ENCODE peak calls at places on chromosomes 2 and 18, in five cellular contexts. One of them, this sample, is unnamed.

GRCh38 chr2:180733330-180733729 is 247.1 kb upstream of the UBE2E3 start:
- DNase-seq in heart right ventricle: no peak
- DNase-seq in GM23248: no peak
- DNase-seq in stomach: no peak
- DNase-seq in AG04450: no peak
- DNase-seq in this sample: no peak

GRCh38 chr2:231930601-231931281 is 4.5 kb upstream of the NPPC start:
- DNase-seq in heart right ventricle: peak; percentile 78
- DNase-seq in GM23248: no peak
- DNase-seq in stomach: peak; percentile 16
- DNase-seq in AG04450: no peak
- DNase-seq in this sample: peak; percentile 86

GRCh38 chr2:101971836-101972235 is 19.9 kb upstream of the IL1R2 start:
- DNase-seq in heart right ventricle: no peak
- DNase-seq in GM23248: peak; percentile 27
- DNase-seq in stomach: no peak
- DNase-seq in AG04450: no peak
- DNase-seq in this sample: no peak

GRCh38 chr2:217695033-217695520 is 307.7 kb downstream of the TNS1 start:
- DNase-seq in heart right ventricle: no peak
- DNase-seq in GM23248: peak; percentile 99
- DNase-seq in stomach: no peak
- DNase-seq in AG04450: peak; percentile 87
- DNase-seq in this sample: no peak

GRCh38 chr2:40048506-40048905 is 269.4 kb upstream of the THUMPD2 start:
- DNase-seq in heart right ventricle: no peak
- DNase-seq in GM23248: no peak
- DNase-seq in stomach: no peak
- DNase-seq in AG04450: no peak
- DNase-seq in this sample: no peak

GRCh38 chr2:207515671-207516070 is 14.1 kb upstream of the CREB1 start:
- DNase-seq in heart right ventricle: no peak
- DNase-seq in GM23248: peak; percentile 40
- DNase-seq in stomach: no peak
- DNase-seq in AG04450: no peak
- DNase-seq in this sample: no peak

GRCh38 chr2:240350696-240351087 is 84.8 kb upstream of the GPC1 start:
- DNase-seq in heart right ventricle: no peak
- DNase-seq in GM23248: peak; percentile 33
- DNase-seq in stomach: no peak
- DNase-seq in AG04450: no peak
- DNase-seq in this sample: peak; percentile 48

GRCh38 chr18:61922435-61922834 is 29.6 kb upstream of the RNF152 start:
- DNase-seq in heart right ventricle: no peak
- DNase-seq in GM23248: peak; percentile 52
- DNase-seq in stomach: no peak
- DNase-seq in AG04450: no peak
- DNase-seq in this sample: no peak

GRCh38 chr2:156191547-156191946 is 141.0 kb downstream of the NR4A2 start:
- DNase-seq in heart right ventricle: no peak
- DNase-seq in GM23248: no peak
- DNase-seq in stomach: no peak
- DNase-seq in AG04450: no peak
- DNase-seq in this sample: no peak

GRCh38 chr2:189092936-189093335 is 86.6 kb downstream of the COL5A2 start:
- DNase-seq in heart right ventricle: peak; percentile 30
- DNase-seq in GM23248: peak; percentile 93
- DNase-seq in stomach: no peak
- DNase-seq in AG04450: no peak
- DNase-seq in this sample: peak; percentile 78

GRCh38 chr2:1348789-1349188 is 64.5 kb upstream of the TPO start:
- DNase-seq in heart right ventricle: no peak
- DNase-seq in GM23248: no peak
- DNase-seq in stomach: no peak
- DNase-seq in AG04450: no peak
- DNase-seq in this sample: no peak

GRCh38 chr2:65313954-65314256 is 86.3 kb downstream of the ACTR2 start:
- DNase-seq in heart right ventricle: no peak
- DNase-seq in GM23248: no peak
- DNase-seq in stomach: no peak
- DNase-seq in AG04450: no peak
- DNase-seq in this sample: no peak

GRCh38 chr2:74014813-74015212 is 30.1 kb downstream of the TET3 start:
- DNase-seq in heart right ventricle: no peak
- DNase-seq in GM23248: no peak
- DNase-seq in stomach: no peak
- DNase-seq in AG04450: no peak
- DNase-seq in this sample: no peak

GRCh38 chr2:7792031-7792651 is 874.9 kb downstream of the RNF144A start:
- DNase-seq in heart right ventricle: no peak
- DNase-seq in GM23248: no peak
- DNase-seq in stomach: peak; percentile 72
- DNase-seq in AG04450: no peak
- DNase-seq in this sample: no peak

GRCh38 chr2:60530228-60530627 is 23.2 kb downstream of the BCL11A start:
- DNase-seq in heart right ventricle: no peak
- DNase-seq in GM23248: no peak
- DNase-seq in stomach: peak; percentile 77
- DNase-seq in AG04450: no peak
- DNase-seq in this sample: peak; percentile 29

GRCh38 chr2:35822716-35823115 is 532.9 kb upstream of the CRIM1 start:
- DNase-seq in heart right ventricle: no peak
- DNase-seq in GM23248: no peak
- DNase-seq in stomach: no peak
- DNase-seq in AG04450: no peak
- DNase-seq in this sample: no peak

GRCh38 chr2:201344663-201345366 is 12.3 kb downstream of the FLACC1 start:
- DNase-seq in heart right ventricle: no peak
- DNase-seq in GM23248: no peak
- DNase-seq in stomach: no peak
- DNase-seq in AG04450: no peak
- DNase-seq in this sample: no peak

GRCh38 chr2:193240752-193241151 is 1046.0 kb upstream of the TMEFF2 start:
- DNase-seq in heart right ventricle: no peak
- DNase-seq in GM23248: peak; percentile 7
- DNase-seq in stomach: no peak
- DNase-seq in AG04450: no peak
- DNase-seq in this sample: no peak

GRCh38 chr2:238359403-238359802 is 39.1 kb downstream of the TRAF3IP1 start:
- DNase-seq in heart right ventricle: no peak
- DNase-seq in GM23248: no peak
- DNase-seq in stomach: no peak
- DNase-seq in AG04450: no peak
- DNase-seq in this sample: no peak

GRCh38 chr2:219125886-219126270 is 34.7 kb downstream of the NHEJ1 start:
- DNase-seq in heart right ventricle: no peak
- DNase-seq in GM23248: peak; percentile 39
- DNase-seq in stomach: no peak
- DNase-seq in AG04450: no peak
- DNase-seq in this sample: no peak

DNA sequence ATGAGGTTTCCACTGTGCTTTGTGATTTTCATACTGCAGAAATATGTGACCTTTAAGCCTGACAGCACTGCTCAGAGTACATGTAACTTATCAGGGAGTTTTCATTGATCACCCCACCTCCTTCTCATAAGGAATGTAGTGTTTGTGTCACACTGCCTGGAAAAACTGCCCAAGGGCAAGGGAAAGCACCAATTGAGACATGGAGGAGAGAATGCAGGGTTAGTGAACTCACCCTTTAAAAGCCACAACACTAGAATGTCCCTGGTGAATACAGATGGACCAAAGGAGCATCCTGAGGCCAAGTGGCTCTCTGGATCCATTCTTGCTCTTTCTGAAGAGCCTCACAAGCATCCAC is 147.2 kb upstream of the SPATS2L start:
- DNase-seq in heart right ventricle: no peak
- DNase-seq in GM23248: no peak
- DNase-seq in stomach: no peak
- DNase-seq in AG04450: no peak
- DNase-seq in this sample: no peak
- H3K27ac ChIP-seq in heart right ventricle: no peak overlapping the region
- H3K27ac ChIP-seq in GM23248: no peak overlapping the region
- H3K27ac ChIP-seq in stomach: no peak overlapping the region
- H3K27ac ChIP-seq in AG04450: no peak overlapping the region
- H3K27ac ChIP-seq in this sample: no peak overlapping the region

DNA sequence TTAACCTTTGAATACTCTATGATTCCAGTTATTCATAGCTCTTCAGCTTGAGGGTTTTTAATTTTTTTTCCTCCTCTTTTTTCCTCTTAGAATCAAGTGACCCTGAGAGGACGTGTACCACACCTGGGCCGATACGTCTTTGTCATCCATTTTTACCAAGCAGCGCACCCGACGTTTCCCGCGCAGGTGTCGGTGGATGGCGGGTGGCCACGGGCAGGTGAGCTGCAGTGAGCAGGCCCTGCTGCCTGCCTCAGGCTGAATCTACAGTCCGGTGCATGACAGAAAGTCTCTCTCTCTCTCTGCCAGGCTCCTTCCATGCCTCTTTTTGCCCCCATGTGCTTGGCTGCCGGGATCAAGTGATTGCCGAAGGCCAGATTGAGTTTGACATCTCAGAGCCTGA is 153.1 kb downstream of the LAMA3 start:
- DNase-seq in heart right ventricle: no peak
- DNase-seq in GM23248: no peak
- DNase-seq in stomach: no peak
- DNase-seq in AG04450: no peak
- DNase-seq in this sample: no peak
- H3K4me3 ChIP-seq in heart right ventricle: no peak overlapping the region
- H3K4me3 ChIP-seq in GM23248: no peak overlapping the region
- H3K4me3 ChIP-seq in stomach: no peak overlapping the region
- H3K4me3 ChIP-seq in AG04450: no peak overlapping the region
- H3K4me3 ChIP-seq in this sample: no peak overlapping the region

GRCh38 chr18:37179384-37179783 is 350.5 kb downstream of the KIAA1328 start:
- DNase-seq in heart right ventricle: no peak
- DNase-seq in GM23248: no peak
- DNase-seq in stomach: peak; percentile 55
- DNase-seq in AG04450: no peak
- DNase-seq in this sample: no peak

GRCh38 chr18:37180086-37180485 is 351.2 kb downstream of the KIAA1328 start:
- DNase-seq in heart right ventricle: no peak
- DNase-seq in GM23248: no peak
- DNase-seq in stomach: no peak
- DNase-seq in AG04450: no peak
- DNase-seq in this sample: no peak

GRCh38 chr18:37170984-37171383 is 342.1 kb downstream of the KIAA1328 start:
- DNase-seq in heart right ventricle: no peak
- DNase-seq in GM23248: no peak
- DNase-seq in stomach: no peak
- DNase-seq in AG04450: no peak
- DNase-seq in this sample: no peak

GRCh38 chr18:37175727-37176126 is 346.8 kb downstream of the KIAA1328 start:
- DNase-seq in heart right ventricle: no peak
- DNase-seq in GM23248: no peak
- DNase-seq in stomach: no peak
- DNase-seq in AG04450: no peak
- DNase-seq in this sample: no peak

GRCh38 chr18:37176307-37176934 is 347.5 kb downstream of the KIAA1328 start:
- DNase-seq in heart right ventricle: no peak
- DNase-seq in GM23248: no peak
- DNase-seq in stomach: no peak
- DNase-seq in AG04450: no peak
- DNase-seq in this sample: no peak
- H3K27ac ChIP-seq in heart right ventricle: no peak overlapping the region
- H3K27ac ChIP-seq in GM23248: no peak overlapping the region
- H3K27ac ChIP-seq in stomach: no peak overlapping the region
- H3K27ac ChIP-seq in AG04450: no peak overlapping the region
- H3K27ac ChIP-seq in this sample: no peak overlapping the region

DNA sequence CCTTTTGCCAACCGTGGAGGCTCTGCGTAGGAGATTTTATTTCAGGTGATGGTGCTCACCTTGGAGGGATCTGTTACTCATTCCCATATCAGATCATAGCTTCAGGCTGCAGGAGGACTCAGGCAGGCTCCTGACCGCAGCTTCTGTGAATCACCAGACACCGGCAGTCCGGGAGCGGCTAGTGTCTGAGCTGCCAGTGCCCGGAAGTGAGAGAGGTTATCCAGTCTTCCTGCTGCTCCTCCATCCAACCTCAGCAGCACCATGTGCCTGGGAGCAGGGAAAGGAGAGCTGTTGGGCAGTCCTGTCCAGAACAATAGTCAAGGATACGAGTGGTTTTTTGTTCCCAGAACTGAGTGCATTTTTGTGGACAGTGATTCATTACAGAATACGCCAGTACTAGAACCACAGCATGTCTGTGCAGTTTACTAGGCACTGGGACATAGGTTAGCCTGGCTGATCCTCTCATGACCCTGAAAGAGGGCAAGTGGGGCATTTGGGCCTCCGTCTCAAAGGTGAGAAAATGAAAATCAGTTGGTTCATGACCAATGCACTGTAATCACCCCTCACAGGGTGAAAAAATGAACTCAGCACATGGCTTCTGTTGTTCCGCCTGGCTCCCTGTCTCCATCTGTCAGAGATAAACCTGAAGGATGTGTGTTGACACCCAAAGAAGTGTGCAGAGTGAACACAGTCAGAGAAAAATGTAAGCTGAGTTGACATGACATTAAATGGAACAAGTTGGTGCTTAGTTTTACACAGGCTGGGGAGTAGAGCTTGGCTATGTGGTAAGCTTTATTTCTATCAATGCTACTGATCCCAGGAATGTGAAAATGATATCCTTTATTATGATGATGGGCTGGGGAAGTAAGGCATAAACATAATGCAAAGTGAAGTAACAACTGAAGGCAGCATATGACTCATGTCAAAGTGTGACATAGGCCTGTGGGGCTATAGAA is 12.2 kb downstream of the FHOD3 start:
- DNase-seq in heart right ventricle: no peak
- DNase-seq in GM23248: peak; percentile 98
- DNase-seq in stomach: no peak
- DNase-seq in AG04450: peak; percentile 91
- DNase-seq in this sample: no peak
- H3K4me3 ChIP-seq in heart right ventricle: no peak overlapping the region
- H3K4me3 ChIP-seq in GM23248: peak overlapping the region; percentile 27
- H3K4me3 ChIP-seq in stomach: no peak overlapping the region
- H3K4me3 ChIP-seq in AG04450: peak overlapping the region; percentile 29
- H3K4me3 ChIP-seq in this sample: no peak overlapping the region

GRCh38 chr2:105378921-105379383 is 19.9 kb downstream of the FHL2 start:
- DNase-seq in heart right ventricle: no peak
- DNase-seq in GM23248: peak; percentile 41
- DNase-seq in stomach: no peak
- DNase-seq in AG04450: no peak
- DNase-seq in this sample: no peak

GRCh38 chr2:105380432-105381118 is 18.3 kb downstream of the FHL2 start:
- DNase-seq in heart right ventricle: no peak
- DNase-seq in GM23248: peak; percentile 38
- DNase-seq in stomach: no peak
- DNase-seq in AG04450: no peak
- DNase-seq in this sample: no peak

GRCh38 chr2:105381119-105381668 is 17.7 kb downstream of the FHL2 start:
- DNase-seq in heart right ventricle: no peak
- DNase-seq in GM23248: peak; percentile 6
- DNase-seq in stomach: no peak
- DNase-seq in AG04450: no peak
- DNase-seq in this sample: no peak

GRCh38 chr2:105378276-105378840 is 20.5 kb downstream of the FHL2 start:
- DNase-seq in heart right ventricle: no peak
- DNase-seq in GM23248: no peak
- DNase-seq in stomach: no peak
- DNase-seq in AG04450: no peak
- DNase-seq in this sample: no peak

GRCh38 chr2:105379741-105380186 is 19.1 kb downstream of the FHL2 start:
- DNase-seq in heart right ventricle: no peak
- DNase-seq in GM23248: peak; percentile 11
- DNase-seq in stomach: peak; percentile 59
- DNase-seq in AG04450: no peak
- DNase-seq in this sample: no peak
- H3K27ac ChIP-seq in heart right ventricle: peak overlapping the region; percentile 92
- H3K27ac ChIP-seq in GM23248: peak overlapping the region; percentile 56
- H3K27ac ChIP-seq in stomach: peak overlapping the region; percentile 69
- H3K27ac ChIP-seq in AG04450: peak overlapping the region; percentile 62
- H3K27ac ChIP-seq in this sample: peak overlapping the region; percentile 42